ENCODE peak calls at places on chromosomes 2 and 18, in five cellular contexts. Q is GM23338, O is NCI-H748 treated with DMSO at 0.1 percent for 48 hours, G is PC-3, X is C1 segment of cervical spinal cord. K is an unnamed sample.

GRCh38 chr2:216242365-216242764 is 129.9 kb downstream of the MARCHF4 start:
- DNase-seq in Q (peak; percentile 18), O (no peak), G (no peak), X (no peak), K (no peak)

GRCh38 chr2:72673279-72673678 is 152.6 kb downstream of the EXOC6B start:
- DNase-seq in Q (no peak), O (no peak), G (peak; percentile 74), X (no peak), K (no peak)

GRCh38 chr2:191459158-191459557 is 214.0 kb downstream of the MYO1B start:
- DNase-seq in Q (no peak), O (no peak), G (no peak), X (no peak), K (no peak)

GRCh38 chr2:111122631-111123421 is 2.1 kb downstream of the BCL2L11 start:
- DNase-seq in Q (peak; percentile 88), O (peak; percentile 45), G (peak; percentile 70), X (peak; percentile 37), K (peak; percentile 78)

GRCh38 chr2:183248866-183249567 is 124.8 kb downstream of the NUP35 start:
- DNase-seq in Q (peak; percentile 67), O (peak; percentile 77), G (peak; percentile 69), X (no peak), K (peak; percentile 42)

GRCh38 chr2:45191096-45191863 is 182.0 kb upstream of the SIX2 start:
- DNase-seq in Q (no peak), O (no peak), G (no peak), X (no peak), K (no peak)

GRCh38 chr2:44751754-44752479 is 189.6 kb upstream of the SIX3 start:
- DNase-seq in Q (peak; percentile 82), O (no peak), G (no peak), X (no peak), K (no peak)

GRCh38 chr18:8754995-8755955 is 49.9 kb downstream of the MTCL1 start:
- DNase-seq in Q (no peak), O (no peak), G (peak; percentile 49), X (no peak), K (peak; percentile 65)

GRCh38 chr18:47595816-47596501 is 334.5 kb downstream of the SMAD2 start:
- DNase-seq in Q (peak; percentile 85), O (peak; percentile 49), G (peak; percentile 9), X (no peak), K (no peak)

GRCh38 chr2:179692610-179693009 is 168.8 kb downstream of the ZNF385B start:
- DNase-seq in Q (peak; percentile 5), O (no peak), G (peak; percentile 56), X (no peak), K (no peak)

GRCh38 chr2:149076863-149077412 is 38.4 kb downstream of the LYPD6B start:
- DNase-seq in Q (peak; percentile 74), O (no peak), G (no peak), X (no peak), K (no peak)

GRCh38 chr2:210660-211059 is 53.2 kb downstream of the SH3YL1 start:
- DNase-seq in Q (no peak), O (no peak), G (peak; percentile 48), X (no peak), K (peak; percentile 79)

GRCh38 chr2:196481323-196481695 is 158.2 kb upstream of the CCDC150 start:
- DNase-seq in Q (no peak), O (no peak), G (no peak), X (no peak), K (peak; percentile 19)

GRCh38 chr18:24014062-24014985 is at the start of gene TTC39C:
- DNase-seq in Q (peak; percentile 74), O (peak; percentile 25), G (peak; percentile 70), X (peak; percentile 44), K (peak; percentile 83)

GRCh38 chr2:111919794-111920608 is 21.6 kb downstream of the MERTK start:
- DNase-seq in Q (no peak), O (no peak), G (peak; percentile 70), X (peak; percentile 35), K (no peak)

GRCh38 chr2:2570871-2571270 is 239.8 kb upstream of the MYT1L start:
- DNase-seq in Q (no peak), O (no peak), G (no peak), X (no peak), K (no peak)

GRCh38 chr2:209663149-209663548 is 108.5 kb upstream of the UNC80 start:
- DNase-seq in Q (no peak), O (no peak), G (peak; percentile 50), X (no peak), K (no peak)

GRCh38 chr2:114754907-114755563 is 312.6 kb downstream of the DPP10 start:
- DNase-seq in Q (no peak), O (peak; percentile 80), G (peak; percentile 68), X (no peak), K (no peak)

GRCh38 chr2:3041841-3042600 is 335.6 kb downstream of the EIPR1 start:
- DNase-seq in Q (no peak), O (no peak), G (no peak), X (no peak), K (no peak)

GRCh38 chr2:57621984-57622383 is 424.6 kb upstream of the VRK2 start:
- DNase-seq in Q (peak; percentile 57), O (no peak), G (no peak), X (no peak), K (no peak)

GRCh38 chr2:83191316-83191715 is 1267.8 kb downstream of the SUCLG1 start:
- DNase-seq in Q (no peak), O (no peak), G (no peak), X (no peak), K (no peak)

GRCh38 chr2:201111096-201111495 is 4.9 kb upstream of the CFLAR start:
- DNase-seq in Q (no peak), O (no peak), G (no peak), X (no peak), K (no peak)

K was measured in mammary epithelial cell.